ENCODE peak calls at places on chromosomes 2 and 18, in four cellular contexts. H, I, E and R are unnamed samples.

GRCh38 chr2:183996825-183997823 is 601.2 kb upstream of the ZNF804A start:
- DNase-seq in H (no peak), I (no peak), E (no peak), R (peak; percentile 0)

GRCh38 chr2:56749152-56749752 is 565.5 kb downstream of the CCDC85A start:
- DNase-seq in H (no peak), I (no peak), E (no peak), R (no peak)

GRCh38 chr18:74610216-74610615 is 12.5 kb downstream of the ZNF407 start:
- DNase-seq in H (no peak), I (no peak), E (no peak), R (no peak)

GRCh38 chr2:112712903-112713584 is 7.8 kb upstream of the NT5DC4 start:
- DNase-seq in H (no peak), I (no peak), E (peak; percentile 97), R (no peak)

GRCh38 chr18:37368110-37368812 is 197.3 kb downstream of the CELF4 start:
- DNase-seq in H (no peak), I (no peak), E (no peak), R (peak; percentile 65)

GRCh38 chr2:58562281-58562680 is 321.2 kb upstream of the FANCL start:
- DNase-seq in H (no peak), I (no peak), E (no peak), R (no peak)

GRCh38 chr2:47080888-47081301 is 74.2 kb downstream of the STPG4 start:
- DNase-seq in H (peak; percentile 49), I (no peak), E (no peak), R (no peak)

GRCh38 chr2:175203621-175204496 is 22.3 kb upstream of the ATP5MC3 start:
- DNase-seq in H (peak; percentile 68), I (no peak), E (peak; percentile 57), R (peak; percentile 52)

GRCh38 chr2:80687524-80687923 is 383.0 kb upstream of the LRRTM1 start:
- DNase-seq in H (no peak), I (no peak), E (no peak), R (no peak)

GRCh38 chr2:177422271-177422670 is 29.7 kb downstream of the AGPS start:
- DNase-seq in H (no peak), I (no peak), E (no peak), R (no peak)

GRCh38 chr2:172908275-172908674 is 167.4 kb upstream of the MAP3K20 start:
- DNase-seq in H (no peak), I (no peak), E (no peak), R (no peak)

GRCh38 chr18:59159986-59160385 is 20.3 kb downstream of the SEC11C start:
- DNase-seq in H (no peak), I (no peak), E (no peak), R (no peak)

GRCh38 chr18:60466671-60467070 is 94.1 kb upstream of the MC4R start:
- DNase-seq in H (no peak), I (no peak), E (peak; percentile 80), R (no peak)

GRCh38 chr2:176188218-176188968 is at the start of gene HOXD1:
- DNase-seq in H (peak; percentile 60), I (no peak), E (no peak), R (peak; percentile 95)

GRCh38 chr2:238866656-238867277 is 18.9 kb downstream of the TWIST2 start:
- DNase-seq in H (no peak), I (no peak), E (no peak), R (no peak)

GRCh38 chr2:65030933-65031332 is 25.3 kb upstream of the CEP68 start:
- DNase-seq in H (no peak), I (no peak), E (no peak), R (no peak)

GRCh38 chr2:65030481-65030880 is 25.7 kb upstream of the CEP68 start:
- DNase-seq in H (no peak), I (no peak), E (no peak), R (no peak)

GRCh38 chr2:65033178-65033577 is 23.0 kb upstream of the CEP68 start:
- DNase-seq in H (no peak), I (no peak), E (no peak), R (no peak)

GRCh38 chr2:65032016-65032975 is 23.9 kb upstream of the CEP68 start:
- DNase-seq in H (no peak), I (no peak), E (no peak), R (no peak)

DNA sequence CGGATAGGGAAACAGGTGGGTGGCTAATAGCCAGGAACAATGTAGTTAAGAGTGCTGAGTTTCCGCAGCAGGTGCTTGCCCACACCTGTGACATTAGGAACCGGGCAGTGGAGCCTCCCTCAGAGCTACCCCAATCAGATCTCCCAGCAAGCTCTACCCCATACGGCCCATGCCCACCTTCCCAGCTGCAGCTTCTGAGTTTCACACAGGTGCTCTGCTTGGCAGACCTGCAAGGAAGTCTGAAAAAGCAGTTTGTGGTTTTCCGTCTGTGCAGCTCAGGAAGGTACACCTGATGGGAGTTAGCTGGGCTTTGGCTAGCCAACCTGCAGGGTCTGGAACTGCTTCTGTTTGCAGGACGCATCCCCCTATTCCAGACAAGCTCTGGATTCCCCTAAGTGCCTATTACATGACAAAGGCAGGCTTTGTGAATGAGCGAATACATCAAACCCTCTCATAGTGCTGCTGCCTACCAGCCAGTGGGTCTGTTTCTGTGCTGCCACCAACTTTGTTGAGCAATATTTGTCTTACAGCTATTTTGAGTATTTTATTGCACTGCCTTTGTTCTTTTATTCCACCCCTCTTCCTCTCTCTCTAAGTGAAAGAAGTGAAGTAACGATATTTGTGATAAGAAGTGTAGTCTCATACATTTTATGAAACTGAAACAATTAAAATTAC is 24.7 kb upstream of the CEP68 start:
- DNase-seq in H (no peak), I (no peak), E (no peak), R (peak; percentile 59)
- H3K4me3 ChIP-seq in H (no peak overlapping the region), I (no peak overlapping the region), E (no peak overlapping the region), R (no peak overlapping the region)

GRCh38 chr2:11807156-11808015 is 61.0 kb downstream of the LPIN1 start:
- DNase-seq in H (no peak), I (no peak), E (no peak), R (no peak)
- H3K4me3 ChIP-seq in H (no peak overlapping the region), I (no peak overlapping the region), E (no peak overlapping the region), R (no peak overlapping the region)

DNA sequence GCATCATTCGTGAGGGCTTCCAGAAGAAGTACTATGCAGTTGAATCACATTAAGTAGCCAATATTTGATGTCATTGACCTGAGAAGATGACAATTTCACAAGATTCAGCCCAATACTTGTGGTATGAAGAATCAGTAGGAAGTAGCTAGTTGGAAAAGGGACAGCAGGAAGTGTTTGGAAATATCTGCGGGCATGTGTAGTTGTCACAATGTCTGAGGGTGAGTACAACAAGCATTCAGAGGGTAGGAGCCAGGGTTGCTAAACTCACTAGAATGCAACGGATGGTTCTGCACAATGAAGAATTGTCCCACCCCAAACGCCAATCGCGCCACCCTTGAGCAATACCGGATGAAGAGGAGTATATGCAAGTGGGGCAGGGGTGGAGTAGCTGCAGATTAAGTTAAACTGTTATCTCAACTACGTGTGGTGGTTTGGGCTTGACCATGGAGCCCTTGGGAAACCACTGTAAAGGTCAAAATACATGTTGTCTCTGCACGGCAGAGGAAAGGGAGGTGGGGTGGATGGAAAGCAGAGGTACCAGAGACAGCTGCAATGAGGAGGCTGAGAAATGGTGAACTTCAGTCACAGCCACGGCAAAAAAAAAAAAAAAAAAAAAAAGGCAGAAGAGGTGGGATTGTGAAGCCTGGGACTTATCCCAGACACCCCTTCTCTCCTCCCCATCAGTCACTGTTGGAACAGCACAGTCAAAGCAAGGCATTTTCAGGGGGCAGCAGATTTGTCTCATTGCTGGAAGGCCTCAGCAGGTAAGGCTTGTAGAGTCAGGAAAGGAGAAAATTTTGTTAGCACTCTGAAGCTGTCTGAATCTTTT is 5.1 kb downstream of the CCL20 start:
- DNase-seq in H (peak; percentile 73), I (no peak), E (peak; percentile 94), R (no peak)
- H3K4me3 ChIP-seq in H (no peak overlapping the region), I (no peak overlapping the region), E (no peak overlapping the region), R (no peak overlapping the region)

DNA sequence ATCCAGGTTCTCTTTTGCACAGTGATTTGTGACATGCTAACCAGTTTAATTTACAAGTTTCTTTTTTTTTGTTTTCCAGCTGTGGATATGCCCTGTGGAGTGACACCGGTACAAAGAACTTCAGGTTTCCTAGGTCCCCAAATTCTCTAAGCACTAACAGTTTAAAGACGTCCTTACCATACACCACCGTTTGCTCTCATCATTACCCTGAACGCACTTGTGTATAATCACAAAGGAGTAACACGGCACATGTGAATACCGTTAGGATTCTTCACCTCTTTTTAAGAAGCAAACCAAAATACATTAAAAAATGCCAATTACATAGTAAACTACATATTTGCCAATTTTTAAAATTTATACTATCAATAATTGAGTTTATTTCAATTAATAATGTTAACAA is 833 bp downstream of the LANCL1 start:
- DNase-seq in H (no peak), I (no peak), E (no peak), R (no peak)
- H3K4me3 ChIP-seq in H (peak overlapping the region; percentile 99), I (peak overlapping the region; percentile 76), E (peak overlapping the region; percentile 81), R (peak overlapping the region; percentile 74)

GRCh38 chr2:200810252-200810650 is 1.5 kb upstream of the BZW1 start:
- DNase-seq in H (no peak), I (no peak), E (peak; percentile 59), R (no peak)
- H3K4me3 ChIP-seq in H (peak overlapping the region; percentile 89), I (no peak overlapping the region), E (peak overlapping the region; percentile 59), R (no peak overlapping the region)

DNA sequence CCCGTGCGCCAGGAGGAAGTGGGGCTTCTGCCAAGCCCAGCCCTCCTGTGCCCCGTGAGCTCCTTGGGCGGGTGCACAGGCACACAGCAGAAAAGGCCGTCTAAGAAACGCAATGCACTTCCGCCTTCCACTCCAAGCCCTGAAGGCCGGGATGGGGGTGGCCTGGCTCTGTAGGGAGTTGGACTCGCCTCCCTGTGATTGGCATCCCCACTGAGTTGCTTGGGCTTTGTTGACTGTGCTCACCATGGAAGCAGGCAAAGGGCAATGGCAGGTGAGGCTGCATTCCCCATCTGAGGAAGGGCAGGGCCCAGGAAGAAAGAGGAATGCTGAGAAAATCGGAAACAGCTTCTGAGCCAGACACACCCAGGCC is 66.8 kb downstream of the CRACDL start:
- DNase-seq in H (no peak), I (no peak), E (no peak), R (peak; percentile 48)
- H3K4me3 ChIP-seq in H (no peak overlapping the region), I (peak overlapping the region; percentile 10), E (no peak overlapping the region), R (no peak overlapping the region)

GRCh38 chr2:23663730-23664005 is 263.3 kb downstream of the ATAD2B start:
- DNase-seq in H (no peak), I (no peak), E (no peak), R (no peak)
- H3K4me3 ChIP-seq in H (peak overlapping the region; percentile 38), I (no peak overlapping the region), E (no peak overlapping the region), R (no peak overlapping the region)

DNA sequence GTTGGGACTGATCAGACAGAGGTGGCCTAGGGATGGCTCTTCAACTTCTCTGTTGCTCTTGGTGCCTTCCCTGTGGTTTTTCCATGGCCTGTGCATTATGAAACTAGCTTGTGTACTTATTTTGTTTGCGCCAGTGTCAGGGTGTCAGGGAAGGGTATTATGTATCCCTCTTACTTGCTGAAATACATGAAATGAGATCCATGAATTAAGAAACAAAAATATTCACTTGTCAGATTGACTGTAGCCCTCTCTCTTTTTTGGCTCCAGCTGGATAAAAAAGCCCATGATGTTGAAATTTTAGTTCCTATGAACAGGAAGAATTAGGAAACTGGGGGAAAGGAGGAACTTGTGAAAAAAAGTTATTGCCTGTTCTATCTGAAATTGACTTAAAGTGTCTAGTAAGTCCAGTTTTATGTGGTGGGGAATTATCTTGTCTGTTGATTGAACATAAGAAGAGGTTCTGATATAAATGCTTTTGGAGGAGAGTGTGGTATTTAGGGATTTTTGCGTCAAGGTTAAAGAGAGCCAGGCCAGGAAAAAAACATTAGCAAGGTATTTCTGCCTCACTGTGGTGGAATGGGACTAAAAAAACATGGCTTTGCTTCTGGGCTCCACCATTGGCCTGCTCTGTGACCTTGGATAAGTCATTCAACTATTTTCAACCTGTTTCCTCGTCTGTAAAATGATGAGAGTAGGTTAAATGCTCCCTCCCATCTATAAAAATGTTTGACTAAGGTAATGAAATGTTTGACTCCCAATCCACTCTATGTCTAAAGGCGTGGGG is 12.0 kb downstream of the UGP2 start:
- DNase-seq in H (no peak), I (no peak), E (no peak), R (no peak)
- H3K4me3 ChIP-seq in H (no peak overlapping the region), I (no peak overlapping the region), E (no peak overlapping the region), R (no peak overlapping the region)